ENCODE peak calls at places on chromosomes 1 and 21, in nine cellular contexts. One of them, this sample, is unnamed.

GRCh38 chr1:203065191-203065590 is 20.6 kb downstream of the MYOG start:
- DNase-seq in choroid plexus epithelial cell: no peak
- DNase-seq in heart left ventricle: no peak
- DNase-seq in uterus: no peak
- DNase-seq in stimulated activated CD4-positive, alpha-beta T cell treated with anti-CD3 and anti-CD28 coated beads, Interleukin-4, amount 100 ng/mL, for 1 hour: no peak
- DNase-seq in stimulated activated CD8-positive, alpha-beta memory T cell treated with anti-CD3 and anti-CD28 coated beads, Interleukin-2, amount 100 ng/mL, for 48 hours: no peak
- DNase-seq in NCI-H2171: no peak
- DNase-seq in effector CD4-positive, alpha-beta T cell: no peak
- DNase-seq in activated T-cell treated with anti-CD3 and anti-CD28 coated beads, Interleukin-2, amount 50 U/mL, for 48 hours: no peak
- DNase-seq in this sample: no peak

GRCh38 chr21:44379991-44380865 is 26.8 kb downstream of the TRPM2 start:
- DNase-seq in choroid plexus epithelial cell: no peak
- DNase-seq in heart left ventricle: peak; percentile 2
- DNase-seq in uterus: no peak
- DNase-seq in stimulated activated CD4-positive, alpha-beta T cell treated with anti-CD3 and anti-CD28 coated beads, Interleukin-4, amount 100 ng/mL, for 1 hour: no peak
- DNase-seq in stimulated activated CD8-positive, alpha-beta memory T cell treated with anti-CD3 and anti-CD28 coated beads, Interleukin-2, amount 100 ng/mL, for 48 hours: no peak
- DNase-seq in NCI-H2171: no peak
- DNase-seq in effector CD4-positive, alpha-beta T cell: no peak
- DNase-seq in activated T-cell treated with anti-CD3 and anti-CD28 coated beads, Interleukin-2, amount 50 U/mL, for 48 hours: no peak
- DNase-seq in this sample: peak; percentile 48

GRCh38 chr1:221809101-221810029 is 67.5 kb upstream of the DUSP10 start:
- DNase-seq in choroid plexus epithelial cell: no peak
- DNase-seq in heart left ventricle: no peak
- DNase-seq in uterus: no peak
- DNase-seq in stimulated activated CD4-positive, alpha-beta T cell treated with anti-CD3 and anti-CD28 coated beads, Interleukin-4, amount 100 ng/mL, for 1 hour: no peak
- DNase-seq in stimulated activated CD8-positive, alpha-beta memory T cell treated with anti-CD3 and anti-CD28 coated beads, Interleukin-2, amount 100 ng/mL, for 48 hours: no peak
- DNase-seq in NCI-H2171: no peak
- DNase-seq in effector CD4-positive, alpha-beta T cell: no peak
- DNase-seq in activated T-cell treated with anti-CD3 and anti-CD28 coated beads, Interleukin-2, amount 50 U/mL, for 48 hours: no peak
- DNase-seq in this sample: no peak

GRCh38 chr21:42040411-42041180 is 30.4 kb upstream of the ZBTB21 start:
- DNase-seq in choroid plexus epithelial cell: peak; percentile 99
- DNase-seq in heart left ventricle: peak; percentile 46
- DNase-seq in uterus: peak; percentile 37
- DNase-seq in stimulated activated CD4-positive, alpha-beta T cell treated with anti-CD3 and anti-CD28 coated beads, Interleukin-4, amount 100 ng/mL, for 1 hour: no peak
- DNase-seq in stimulated activated CD8-positive, alpha-beta memory T cell treated with anti-CD3 and anti-CD28 coated beads, Interleukin-2, amount 100 ng/mL, for 48 hours: no peak
- DNase-seq in NCI-H2171: no peak
- DNase-seq in effector CD4-positive, alpha-beta T cell: no peak
- DNase-seq in activated T-cell treated with anti-CD3 and anti-CD28 coated beads, Interleukin-2, amount 50 U/mL, for 48 hours: no peak
- DNase-seq in this sample: no peak

GRCh38 chr1:156498447-156499193 is 2.0 kb downstream of the MEF2D start:
- DNase-seq in choroid plexus epithelial cell: peak; percentile 50
- DNase-seq in heart left ventricle: peak; percentile 88
- DNase-seq in uterus: no peak
- DNase-seq in stimulated activated CD4-positive, alpha-beta T cell treated with anti-CD3 and anti-CD28 coated beads, Interleukin-4, amount 100 ng/mL, for 1 hour: no peak
- DNase-seq in stimulated activated CD8-positive, alpha-beta memory T cell treated with anti-CD3 and anti-CD28 coated beads, Interleukin-2, amount 100 ng/mL, for 48 hours: no peak
- DNase-seq in NCI-H2171: no peak
- DNase-seq in effector CD4-positive, alpha-beta T cell: no peak
- DNase-seq in activated T-cell treated with anti-CD3 and anti-CD28 coated beads, Interleukin-2, amount 50 U/mL, for 48 hours: peak; percentile 24
- DNase-seq in this sample: no peak

GRCh38 chr1:15100369-15101111 is 53.0 kb upstream of the TMEM51 start:
- DNase-seq in choroid plexus epithelial cell: peak; percentile 66
- DNase-seq in heart left ventricle: no peak
- DNase-seq in uterus: peak; percentile 44
- DNase-seq in stimulated activated CD4-positive, alpha-beta T cell treated with anti-CD3 and anti-CD28 coated beads, Interleukin-4, amount 100 ng/mL, for 1 hour: peak; percentile 50
- DNase-seq in stimulated activated CD8-positive, alpha-beta memory T cell treated with anti-CD3 and anti-CD28 coated beads, Interleukin-2, amount 100 ng/mL, for 48 hours: peak; percentile 33
- DNase-seq in NCI-H2171: peak; percentile 42
- DNase-seq in effector CD4-positive, alpha-beta T cell: no peak
- DNase-seq in activated T-cell treated with anti-CD3 and anti-CD28 coated beads, Interleukin-2, amount 50 U/mL, for 48 hours: peak; percentile 69
- DNase-seq in this sample: peak; percentile 76

GRCh38 chr21:45256021-45256911 is 31.4 kb downstream of the POFUT2 start:
- DNase-seq in choroid plexus epithelial cell: no peak
- DNase-seq in heart left ventricle: no peak
- DNase-seq in uterus: no peak
- DNase-seq in stimulated activated CD4-positive, alpha-beta T cell treated with anti-CD3 and anti-CD28 coated beads, Interleukin-4, amount 100 ng/mL, for 1 hour: no peak
- DNase-seq in stimulated activated CD8-positive, alpha-beta memory T cell treated with anti-CD3 and anti-CD28 coated beads, Interleukin-2, amount 100 ng/mL, for 48 hours: no peak
- DNase-seq in NCI-H2171: no peak
- DNase-seq in effector CD4-positive, alpha-beta T cell: no peak
- DNase-seq in activated T-cell treated with anti-CD3 and anti-CD28 coated beads, Interleukin-2, amount 50 U/mL, for 48 hours: no peak
- DNase-seq in this sample: no peak

GRCh38 chr1:199809311-199809710 is 218.2 kb upstream of the NR5A2 start:
- DNase-seq in choroid plexus epithelial cell: no peak
- DNase-seq in heart left ventricle: no peak
- DNase-seq in uterus: no peak
- DNase-seq in stimulated activated CD4-positive, alpha-beta T cell treated with anti-CD3 and anti-CD28 coated beads, Interleukin-4, amount 100 ng/mL, for 1 hour: no peak
- DNase-seq in stimulated activated CD8-positive, alpha-beta memory T cell treated with anti-CD3 and anti-CD28 coated beads, Interleukin-2, amount 100 ng/mL, for 48 hours: no peak
- DNase-seq in NCI-H2171: no peak
- DNase-seq in effector CD4-positive, alpha-beta T cell: no peak
- DNase-seq in activated T-cell treated with anti-CD3 and anti-CD28 coated beads, Interleukin-2, amount 50 U/mL, for 48 hours: no peak
- DNase-seq in this sample: no peak

GRCh38 chr1:166947398-166948043 is 27.8 kb downstream of the ILDR2 start:
- DNase-seq in choroid plexus epithelial cell: peak; percentile 67
- DNase-seq in heart left ventricle: peak; percentile 50
- DNase-seq in uterus: peak; percentile 64
- DNase-seq in stimulated activated CD4-positive, alpha-beta T cell treated with anti-CD3 and anti-CD28 coated beads, Interleukin-4, amount 100 ng/mL, for 1 hour: no peak
- DNase-seq in stimulated activated CD8-positive, alpha-beta memory T cell treated with anti-CD3 and anti-CD28 coated beads, Interleukin-2, amount 100 ng/mL, for 48 hours: no peak
- DNase-seq in NCI-H2171: no peak
- DNase-seq in effector CD4-positive, alpha-beta T cell: no peak
- DNase-seq in activated T-cell treated with anti-CD3 and anti-CD28 coated beads, Interleukin-2, amount 50 U/mL, for 48 hours: no peak
- DNase-seq in this sample: peak; percentile 93

GRCh38 chr1:212760126-212760823 is 31.3 kb downstream of the NSL1 start:
- DNase-seq in choroid plexus epithelial cell: no peak
- DNase-seq in heart left ventricle: no peak
- DNase-seq in uterus: no peak
- DNase-seq in stimulated activated CD4-positive, alpha-beta T cell treated with anti-CD3 and anti-CD28 coated beads, Interleukin-4, amount 100 ng/mL, for 1 hour: peak; percentile 65
- DNase-seq in stimulated activated CD8-positive, alpha-beta memory T cell treated with anti-CD3 and anti-CD28 coated beads, Interleukin-2, amount 100 ng/mL, for 48 hours: peak; percentile 42
- DNase-seq in NCI-H2171: no peak
- DNase-seq in effector CD4-positive, alpha-beta T cell: peak; percentile 9
- DNase-seq in activated T-cell treated with anti-CD3 and anti-CD28 coated beads, Interleukin-2, amount 50 U/mL, for 48 hours: peak; percentile 77
- DNase-seq in this sample: peak; percentile 65

GRCh38 chr1:2821970-2822620 is 20.6 kb upstream of the TTC34 start:
- DNase-seq in choroid plexus epithelial cell: peak; percentile 1
- DNase-seq in heart left ventricle: peak; percentile 40
- DNase-seq in uterus: no peak
- DNase-seq in stimulated activated CD4-positive, alpha-beta T cell treated with anti-CD3 and anti-CD28 coated beads, Interleukin-4, amount 100 ng/mL, for 1 hour: peak; percentile 48
- DNase-seq in stimulated activated CD8-positive, alpha-beta memory T cell treated with anti-CD3 and anti-CD28 coated beads, Interleukin-2, amount 100 ng/mL, for 48 hours: peak; percentile 45
- DNase-seq in NCI-H2171: peak; percentile 38
- DNase-seq in effector CD4-positive, alpha-beta T cell: no peak
- DNase-seq in activated T-cell treated with anti-CD3 and anti-CD28 coated beads, Interleukin-2, amount 50 U/mL, for 48 hours: peak; percentile 53
- DNase-seq in this sample: no peak

GRCh38 chr21:42220138-42220701 is 1.3 kb downstream of the ABCG1 start:
- DNase-seq in choroid plexus epithelial cell: peak; percentile 86
- DNase-seq in heart left ventricle: peak; percentile 68
- DNase-seq in uterus: peak; percentile 25
- DNase-seq in stimulated activated CD4-positive, alpha-beta T cell treated with anti-CD3 and anti-CD28 coated beads, Interleukin-4, amount 100 ng/mL, for 1 hour: peak; percentile 31
- DNase-seq in stimulated activated CD8-positive, alpha-beta memory T cell treated with anti-CD3 and anti-CD28 coated beads, Interleukin-2, amount 100 ng/mL, for 48 hours: no peak
- DNase-seq in NCI-H2171: peak; percentile 83
- DNase-seq in effector CD4-positive, alpha-beta T cell: peak; percentile 75
- DNase-seq in activated T-cell treated with anti-CD3 and anti-CD28 coated beads, Interleukin-2, amount 50 U/mL, for 48 hours: peak; percentile 72
- DNase-seq in this sample: peak; percentile 72

GRCh38 chr1:192545781-192546521 is 29.6 kb upstream of the RGS1 start:
- DNase-seq in choroid plexus epithelial cell: peak; percentile 58
- DNase-seq in heart left ventricle: no peak
- DNase-seq in uterus: no peak
- DNase-seq in stimulated activated CD4-positive, alpha-beta T cell treated with anti-CD3 and anti-CD28 coated beads, Interleukin-4, amount 100 ng/mL, for 1 hour: no peak
- DNase-seq in stimulated activated CD8-positive, alpha-beta memory T cell treated with anti-CD3 and anti-CD28 coated beads, Interleukin-2, amount 100 ng/mL, for 48 hours: no peak
- DNase-seq in NCI-H2171: no peak
- DNase-seq in effector CD4-positive, alpha-beta T cell: no peak
- DNase-seq in activated T-cell treated with anti-CD3 and anti-CD28 coated beads, Interleukin-2, amount 50 U/mL, for 48 hours: no peak
- DNase-seq in this sample: no peak

GRCh38 chr1:178341218-178341956 is 155.4 kb downstream of the CLEC20A start:
- DNase-seq in choroid plexus epithelial cell: peak; percentile 80
- DNase-seq in heart left ventricle: peak; percentile 60
- DNase-seq in uterus: peak; percentile 19
- DNase-seq in stimulated activated CD4-positive, alpha-beta T cell treated with anti-CD3 and anti-CD28 coated beads, Interleukin-4, amount 100 ng/mL, for 1 hour: no peak
- DNase-seq in stimulated activated CD8-positive, alpha-beta memory T cell treated with anti-CD3 and anti-CD28 coated beads, Interleukin-2, amount 100 ng/mL, for 48 hours: no peak
- DNase-seq in NCI-H2171: no peak
- DNase-seq in effector CD4-positive, alpha-beta T cell: no peak
- DNase-seq in activated T-cell treated with anti-CD3 and anti-CD28 coated beads, Interleukin-2, amount 50 U/mL, for 48 hours: no peak
- DNase-seq in this sample: peak; percentile 95